ENCODE peak calls at places on chromosomes 6 and 20, in five cellular contexts. W, Z, D, B and V are unnamed samples.

GRCh38 chr20:2713285-2713684 is 20.7 kb downstream of the EBF4 start:
- ATAC-seq in W (peak), Z (peak), D (no peak), B (peak), V (no peak)

GRCh38 chr6:17653198-17653881 is 53.2 kb downstream of the FAM8A1 start:
- ATAC-seq in W (no peak), Z (no peak), D (no peak), B (no peak), V (no peak)

GRCh38 chr6:134512946-134513345 is 195.0 kb upstream of the SGK1 start:
- ATAC-seq in W (no peak), Z (no peak), D (no peak), B (no peak), V (peak)

GRCh38 chr20:19099586-19100555 is 112.6 kb upstream of the SLC24A3 start:
- ATAC-seq in W (no peak), Z (no peak), D (no peak), B (no peak), V (no peak)

GRCh38 chr6:108581237-108581931 is 20.7 kb downstream of the FOXO3 start:
- ATAC-seq in W (peak), Z (no peak), D (peak), B (no peak), V (peak)

GRCh38 chr20:63568170-63568981 is 5.7 kb downstream of the HELZ2 start:
- ATAC-seq in W (peak), Z (no peak), D (peak), B (no peak), V (no peak)

GRCh38 chr6:150697515-150697914 is 97.8 kb downstream of the PLEKHG1 start:
- ATAC-seq in W (no peak), Z (peak), D (no peak), B (no peak), V (peak)

GRCh38 chr6:34445313-34445860 is 19.5 kb upstream of the RPS10 start:
- ATAC-seq in W (no peak), Z (no peak), D (no peak), B (no peak), V (no peak)

GRCh38 chr20:41185013-41185757 is 47.8 kb downstream of the PLCG1 start:
- ATAC-seq in W (no peak), Z (no peak), D (peak), B (no peak), V (no peak)

GRCh38 chr20:50202677-50203076 is 12.0 kb downstream of the CEBPB start:
- ATAC-seq in W (no peak), Z (no peak), D (no peak), B (no peak), V (no peak)

GRCh38 chr20:46722450-46722849 is 13.0 kb downstream of the SLC2A10 start:
- ATAC-seq in W (no peak), Z (no peak), D (no peak), B (no peak), V (no peak)
- TF ChIP-seq POLR2AphosphoS5 in W (no peak), Z (no peak), D (no peak), B (no peak), V (no peak)

GRCh38 chr20:44601801-44602204 is 19.4 kb downstream of the PKIG start:
- ATAC-seq in W (peak), Z (peak), D (peak), B (no peak), V (peak)
- TF ChIP-seq EP300 in W (no peak), Z (no peak), D (no peak), B (no peak), V (no peak)

GRCh38 chr6:38771111-38771694 is 56.1 kb downstream of the DNAH8 start:
- ATAC-seq in W (no peak), Z (no peak), D (no peak), B (no peak), V (no peak)
- TF ChIP-seq POLR2AphosphoS5 in W (no peak), Z (no peak), D (no peak), B (no peak), V (no peak)

DNA sequence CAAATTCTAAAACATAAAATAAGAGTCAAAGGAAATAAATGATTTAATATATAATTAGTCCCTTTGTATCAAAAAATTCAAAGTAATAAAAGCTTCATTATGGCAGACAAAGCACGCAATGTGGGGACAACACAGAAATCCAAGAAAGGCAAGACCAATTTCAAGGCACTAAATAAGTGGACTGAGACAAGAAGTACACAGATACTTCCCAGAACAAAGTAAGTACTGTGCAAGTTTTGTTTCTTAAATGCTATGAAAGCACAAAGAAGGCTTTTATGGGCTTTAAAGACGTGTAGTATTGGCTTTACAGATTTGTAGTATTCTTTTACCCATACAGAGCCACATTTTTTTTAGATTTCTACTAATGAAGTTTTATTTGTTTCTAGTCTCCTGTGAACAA is 174.6 kb downstream of the TRDN start:
- ATAC-seq in W (no peak), Z (no peak), D (no peak), B (no peak), V (no peak)
- TF ChIP-seq EP300 in W (no peak), Z (no peak), D (no peak), B (no peak), V (no peak)

GRCh38 chr6:35739645-35740517 is 3.0 kb downstream of the ARMC12 start:
- ATAC-seq in W (no peak), Z (peak), D (no peak), B (peak), V (no peak)
- TF ChIP-seq POLR2AphosphoS5 in W (no peak), Z (peak), D (no peak), B (no peak), V (no peak)

GRCh38 chr20:10478205-10478604 is 43.1 kb downstream of the SLX4IP start:
- ATAC-seq in W (peak), Z (no peak), D (no peak), B (no peak), V (no peak)
- TF ChIP-seq EP300 in W (no peak), Z (no peak), D (no peak), B (no peak), V (no peak)

GRCh38 chr6:80165143-80165542 is 58.7 kb downstream of the BCKDHB start:
- ATAC-seq in W (peak), Z (no peak), D (no peak), B (no peak), V (no peak)
- TF ChIP-seq POLR2AphosphoS5 in W (no peak), Z (no peak), D (no peak), B (no peak), V (no peak)

GRCh38 chr6:12324096-12324495 is 33.9 kb downstream of the EDN1 start:
- ATAC-seq in W (no peak), Z (peak), D (peak), B (no peak), V (no peak)
- TF ChIP-seq EP300 in W (no peak), Z (no peak), D (no peak), B (no peak), V (no peak)